ENCODE peak calls at places on chromosomes 3 and 15, in nine cellular contexts. E is effector memory CD4-positive, alpha-beta T cell; Q is Peyer's patch; C is left ventricle myocardium inferior; H is kidney epithelial cell; K is CD4-positive, alpha-beta memory T cell; I is ascending aorta; U is mesendoderm; S is heart right ventricle. R is an unnamed sample. For H3K36me3, the result is how much of the 10 kb centered on the place peaks cover.

GRCh38 chr3:44648564-44649229 is at the start of gene ZNF35:
- DNase-seq in E (no peak), Q (peak), C (peak), H (peak), K (no peak), I (peak), U (peak), S (peak), R (peak)

GRCh38 chr15:57149196-57149595 is 227.1 kb upstream of the CGNL1 start:
- DNase-seq in E (no peak), Q (no peak), C (no peak), H (no peak), K (no peak), I (no peak), U (no peak), S (no peak), R (no peak)

GRCh38 chr3:151538706-151539403 is 78.0 kb upstream of the IGSF10 start:
- DNase-seq in E (no peak), Q (no peak), C (no peak), H (no peak), K (no peak), I (peak), U (peak), S (peak), R (peak)

GRCh38 chr3:15647629-15648167 is 46.2 kb downstream of the BTD start:
- DNase-seq in E (peak), Q (no peak), C (no peak), H (peak), K (peak), I (no peak), U (no peak), S (peak), R (no peak)

GRCh38 chr3:160531311-160531710 is 34.1 kb downstream of the KPNA4 start:
- DNase-seq in E (no peak), Q (no peak), C (no peak), H (no peak), K (no peak), I (no peak), U (no peak), S (no peak), R (no peak)

GRCh38 chr15:34436126-34436955 is 1.3 kb downstream of the GOLGA8A start:
- DNase-seq in E (peak), Q (no peak), C (no peak), H (no peak), K (peak), I (no peak), U (peak), S (no peak), R (no peak)

GRCh38 chr15:58535894-58536293 is 104.1 kb downstream of the LIPC start:
- DNase-seq in E (no peak), Q (no peak), C (no peak), H (no peak), K (no peak), I (no peak), U (no peak), S (no peak), R (no peak)

GRCh38 chr3:168183774-168184173 is 88.0 kb upstream of the GOLIM4 start:
- DNase-seq in E (no peak), Q (no peak), C (no peak), H (no peak), K (no peak), I (no peak), U (peak), S (no peak), R (no peak)

GRCh38 chr3:58529516-58530353 is 7.3 kb downstream of the ACOX2 start:
- DNase-seq in E (no peak), Q (peak), C (no peak), H (no peak), K (no peak), I (no peak), U (peak), S (no peak), R (no peak)

GRCh38 chr3:193732391-193732790 is 139.4 kb downstream of the OPA1 start:
- DNase-seq in E (no peak), Q (no peak), C (no peak), H (peak), K (no peak), I (no peak), U (no peak), S (no peak), R (no peak)

GRCh38 chr15:101641894-101642293 is 10.3 kb downstream of the TM2D3 start:
- DNase-seq in E (no peak), Q (no peak), C (no peak), H (peak), K (peak), I (no peak), U (no peak), S (no peak), R (no peak)

GRCh38 chr3:185400866-185401265 is 37.9 kb downstream of the MAP3K13 start:
- DNase-seq in E (no peak), Q (no peak), C (no peak), H (no peak), K (no peak), I (no peak), U (no peak), S (no peak), R (no peak)

GRCh38 chr15:46080018-46080417 is 445.2 kb downstream of the SQOR start:
- DNase-seq in E (no peak), Q (no peak), C (no peak), H (no peak), K (no peak), I (no peak), U (peak), S (no peak), R (peak)

GRCh38 chr15:75203017-75203907 is 1.6 kb downstream of the C15orf39 start:
- DNase-seq in E (no peak), Q (no peak), C (no peak), H (no peak), K (no peak), I (no peak), U (no peak), S (peak), R (no peak)

GRCh38 chr3:32820971-32821685 is 3.3 kb downstream of the TRIM71 start:
- DNase-seq in E (no peak), Q (no peak), C (no peak), H (no peak), K (no peak), I (no peak), U (no peak), S (no peak), R (no peak)

GRCh38 chr15:72859757-72860145 is 76.2 kb upstream of the ADPGK start:
- DNase-seq in E (no peak), Q (no peak), C (no peak), H (no peak), K (no peak), I (no peak), U (no peak), S (no peak), R (no peak)

GRCh38 chr15:72858205-72858604 is 74.6 kb upstream of the ADPGK start:
- DNase-seq in E (no peak), Q (no peak), C (no peak), H (no peak), K (no peak), I (no peak), U (no peak), S (no peak), R (no peak)

GRCh38 chr15:72861511-72861910 is 78.0 kb upstream of the ADPGK start:
- DNase-seq in E (no peak), Q (no peak), C (no peak), H (no peak), K (no peak), I (no peak), U (no peak), S (no peak), R (no peak)

GRCh38 chr15:72857331-72858065 is 73.9 kb upstream of the ADPGK start:
- DNase-seq in E (no peak), Q (no peak), C (no peak), H (no peak), K (no peak), I (no peak), U (peak), S (no peak), R (no peak)

GRCh38 chr15:72859023-72859756 is 75.6 kb upstream of the ADPGK start:
- DNase-seq in E (no peak), Q (peak), C (no peak), H (no peak), K (no peak), I (no peak), U (no peak), S (no peak), R (no peak)
- H3K36me3 ChIP-seq in E (under half), Q (under half), C (under half), H (under half), K (under half), I (under half), U (under half), S (under half), R (under half)

DNA sequence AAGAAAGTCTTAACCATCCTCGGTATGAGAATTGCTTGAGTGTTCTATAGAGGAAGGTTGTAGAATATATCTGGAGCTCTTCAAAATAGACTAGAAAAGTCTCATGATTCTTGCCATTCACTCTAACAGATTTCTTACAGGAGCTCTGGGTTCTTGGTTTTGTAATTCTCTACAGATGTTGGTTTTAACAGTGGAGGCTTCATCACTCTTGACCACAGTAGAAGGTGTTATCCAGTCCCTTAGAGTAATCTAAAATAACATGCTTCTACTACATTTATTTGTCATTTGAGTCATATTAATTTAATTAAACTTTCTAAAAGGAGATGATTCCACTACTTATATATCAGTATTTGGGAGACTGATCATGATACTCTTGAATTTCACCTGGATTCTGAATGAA is 9.7 kb downstream of the GTF2E1 start:
- DNase-seq in E (no peak), Q (no peak), C (no peak), H (no peak), K (no peak), I (no peak), U (no peak), S (no peak), R (no peak)
- H3K36me3 ChIP-seq in E (under half), Q (under half), C (under half), H (under half), K (under half), I (under half), U (under half), S (under half), R (under half)

DNA sequence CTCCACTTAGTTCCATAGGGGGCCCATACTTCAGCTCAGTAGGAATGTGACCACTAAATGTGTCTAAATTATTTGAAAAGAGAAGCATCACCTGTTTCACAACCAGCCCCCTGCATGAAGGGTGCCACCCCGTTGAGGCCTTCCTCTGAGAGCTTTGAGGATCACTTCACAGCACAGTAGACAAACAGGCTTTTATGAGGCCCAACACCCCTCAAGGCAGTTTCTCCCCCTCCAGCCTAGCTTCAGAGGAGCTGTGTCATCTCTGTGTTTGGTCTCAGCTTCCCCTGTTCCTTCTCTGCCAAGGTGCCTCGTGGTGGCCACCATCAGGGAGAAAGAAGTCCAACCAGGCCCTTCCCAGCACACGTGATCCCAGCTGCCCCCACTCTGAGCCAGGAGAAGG is 21.5 kb upstream of the DUSP7 start:
- DNase-seq in E (no peak), Q (no peak), C (no peak), H (no peak), K (no peak), I (no peak), U (no peak), S (no peak), R (peak)
- H3K36me3 ChIP-seq in E (under half), Q (under half), C (under half), H (under half), K (under half), I (under half), U (under half), S (under half), R (under half)

GRCh38 chr3:79517766-79518413 is 249.9 kb downstream of the ROBO1 start:
- DNase-seq in E (no peak), Q (no peak), C (no peak), H (no peak), K (no peak), I (no peak), U (peak), S (no peak), R (no peak)
- H3K36me3 ChIP-seq in E (under half), Q (under half), C (under half), H (under half), K (under half), I (under half), U (under half), S (under half), R (under half)

GRCh38 chr3:133945696-133946095 is 50.0 kb upstream of the RAB6B start:
- DNase-seq in E (no peak), Q (no peak), C (no peak), H (no peak), K (no peak), I (no peak), U (no peak), S (no peak), R (no peak)
- H3K36me3 ChIP-seq in E (under half), Q (under half), C (under half), H (under half), K (under half), I (under half), U (under half), S (under half), R (under half)

GRCh38 chr3:172352786-172353185 is 95.5 kb downstream of the GHSR start:
- DNase-seq in E (no peak), Q (no peak), C (no peak), H (no peak), K (no peak), I (no peak), U (no peak), S (no peak), R (no peak)
- H3K36me3 ChIP-seq in E (under half), Q (under half), C (under half), H (under half), K (under half), I (under half), U (under half), S (half or more), R (half or more)

DNA sequence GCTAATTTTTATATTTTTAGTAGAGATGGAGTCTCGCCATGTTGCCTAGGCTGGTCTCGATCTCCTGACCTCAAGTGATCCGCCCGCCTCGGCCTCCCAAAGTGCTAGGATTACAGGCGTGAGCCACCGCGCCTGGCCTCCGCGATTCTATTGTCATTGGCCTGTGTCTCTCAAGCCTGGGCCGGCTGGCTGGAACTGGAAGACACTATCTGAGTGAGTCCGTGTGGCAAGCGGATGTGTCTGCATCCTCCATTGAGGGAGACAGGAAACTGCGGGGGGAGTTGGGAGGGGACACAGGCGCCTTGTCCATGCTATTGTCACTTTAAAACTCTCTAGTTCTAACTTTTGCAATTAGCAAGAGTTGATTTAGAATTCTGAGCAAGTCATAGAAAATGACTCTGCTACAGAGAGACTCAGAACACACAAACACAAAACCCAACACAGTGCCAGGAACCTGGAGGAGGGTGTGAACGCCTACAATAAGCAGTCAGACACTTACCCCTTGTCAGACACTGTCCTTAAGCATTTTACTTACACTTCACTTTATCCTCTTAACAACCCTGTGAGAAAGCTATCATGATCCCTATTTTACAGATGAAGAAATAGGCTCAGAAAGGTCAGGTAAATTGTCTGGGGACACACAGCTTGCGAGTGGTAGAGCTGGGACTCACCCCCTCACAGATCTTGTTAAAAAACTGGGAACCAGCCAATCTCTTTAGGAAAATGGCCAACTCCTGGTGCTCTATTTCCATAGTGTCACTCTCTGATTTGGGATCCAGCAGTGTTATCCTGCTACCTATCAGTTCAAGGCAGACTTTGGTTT is 38.7 kb downstream of the ANP32A start:
- DNase-seq in E (no peak), Q (no peak), C (peak), H (no peak), K (no peak), I (peak), U (no peak), S (peak), R (peak)
- H3K36me3 ChIP-seq in E (under half), Q (under half), C (half or more), H (under half), K (half or more), I (under half), U (under half), S (half or more), R (under half)

GRCh38 chr15:65888998-65889397 is 19.7 kb downstream of the RAB11A start:
- DNase-seq in E (no peak), Q (no peak), C (no peak), H (no peak), K (no peak), I (no peak), U (no peak), S (no peak), R (no peak)
- H3K36me3 ChIP-seq in E (under half), Q (under half), C (half or more), H (under half), K (under half), I (under half), U (under half), S (half or more), R (under half)

DNA sequence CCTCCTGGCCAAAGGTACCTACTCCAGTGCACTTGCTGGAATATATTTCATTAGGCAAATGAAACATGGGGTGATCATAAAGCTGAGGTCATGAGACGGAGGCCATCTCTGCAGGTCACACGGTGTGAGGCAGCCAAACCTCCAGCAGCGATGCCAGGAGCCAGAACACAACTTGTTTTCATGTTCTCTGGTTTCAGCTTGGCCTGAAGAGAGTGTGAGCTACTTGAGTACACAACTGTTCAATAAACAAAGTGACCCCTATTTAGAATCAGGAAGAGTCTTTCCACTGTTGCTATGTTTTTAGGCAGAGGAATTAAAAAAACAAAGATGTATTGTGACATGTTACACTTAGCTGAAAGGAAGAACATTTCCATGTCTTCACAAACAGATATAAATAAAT is 42.8 kb upstream of the PYGO1 start:
- DNase-seq in E (no peak), Q (no peak), C (no peak), H (no peak), K (no peak), I (no peak), U (no peak), S (no peak), R (no peak)
- H3K36me3 ChIP-seq in E (under half), Q (under half), C (under half), H (under half), K (under half), I (under half), U (under half), S (under half), R (under half)

GRCh38 chr3:12585181-12585580 is 28.3 kb downstream of the MKRN2 start:
- DNase-seq in E (no peak), Q (no peak), C (no peak), H (no peak), K (no peak), I (no peak), U (no peak), S (no peak), R (no peak)

GRCh38 chr3:12584091-12584490 is 27.2 kb downstream of the MKRN2 start:
- DNase-seq in E (no peak), Q (no peak), C (no peak), H (no peak), K (no peak), I (no peak), U (no peak), S (no peak), R (no peak)

GRCh38 chr3:12585970-12586369 is 29.1 kb downstream of the MKRN2 start:
- DNase-seq in E (no peak), Q (no peak), C (no peak), H (no peak), K (no peak), I (no peak), U (no peak), S (no peak), R (no peak)

GRCh38 chr3:12582730-12583129 is 25.8 kb downstream of the MKRN2 start:
- DNase-seq in E (no peak), Q (no peak), C (no peak), H (no peak), K (no peak), I (no peak), U (no peak), S (no peak), R (no peak)

DNA sequence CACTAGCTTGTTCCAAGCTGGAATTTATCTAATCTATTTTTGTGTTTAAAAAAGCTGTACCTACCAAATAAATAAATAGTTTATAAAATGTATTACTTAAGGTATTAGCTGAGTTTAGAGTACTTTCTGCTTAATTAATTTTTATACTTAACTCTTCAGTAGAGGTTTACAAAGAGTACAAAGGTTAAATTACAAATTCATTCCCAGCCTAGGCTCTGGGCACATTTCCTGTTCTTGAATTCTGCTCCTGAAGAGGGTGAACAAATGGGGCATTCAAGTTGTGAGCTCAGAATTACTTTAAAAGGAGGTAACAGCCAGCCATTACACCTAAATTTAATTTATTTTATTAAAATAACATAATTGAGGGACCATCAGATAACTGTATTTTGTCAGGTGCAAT is 26.4 kb downstream of the MKRN2 start:
- DNase-seq in E (no peak), Q (no peak), C (no peak), H (no peak), K (no peak), I (no peak), U (no peak), S (no peak), R (no peak)
- H3K36me3 ChIP-seq in E (half or more), Q (under half), C (half or more), H (under half), K (half or more), I (half or more), U (under half), S (half or more), R (half or more)

R was measured in left lung.